ENCODE peak calls at places on chromosomes 3 and 15, in five cellular contexts. T is choroid plexus epithelial cell, R is Caco-2, Z is Panc1, S is WTC11. C is an unnamed sample.

GRCh38 chr3:21506061-21506460 is 244.9 kb downstream of the ZNF385D start:
- DNase-seq in T (no peak), R (no peak), Z (no peak), S (no peak), C (peak; percentile 45)

GRCh38 chr15:41984622-41985021 is 12.3 kb upstream of the EHD4 start:
- DNase-seq in T (no peak), R (no peak), Z (no peak), S (no peak), C (no peak)

GRCh38 chr15:74723754-74724334 is 1.5 kb downstream of the CYP1A1 start:
- DNase-seq in T (peak; percentile 73), R (no peak), Z (peak; percentile 32), S (no peak), C (peak; percentile 71)

GRCh38 chr3:123884258-123884831 is at the start of gene MYLK:
- DNase-seq in T (peak; percentile 91), R (peak; percentile 93), Z (no peak), S (peak; percentile 95), C (peak; percentile 82)

GRCh38 chr3:65596511-65597224 is 442.1 kb downstream of the MAGI1 start:
- DNase-seq in T (no peak), R (no peak), Z (no peak), S (no peak), C (no peak)

GRCh38 chr3:101963902-101964362 is 114.6 kb downstream of the NFKBIZ start:
- DNase-seq in T (peak; percentile 74), R (no peak), Z (no peak), S (no peak), C (peak; percentile 81)

GRCh38 chr15:79370716-79371115 is 59.8 kb downstream of the TMED3 start:
- DNase-seq in T (peak; percentile 86), R (no peak), Z (no peak), S (no peak), C (peak; percentile 73)

GRCh38 chr3:138062626-138063025 is 52.7 kb downstream of the CLDN18 start:
- DNase-seq in T (peak; percentile 75), R (no peak), Z (no peak), S (no peak), C (peak; percentile 75)

GRCh38 chr3:9862391-9863235 is 17.4 kb downstream of the CIDEC start:
- DNase-seq in T (peak; percentile 65), R (no peak), Z (no peak), S (peak; percentile 74), C (no peak)

GRCh38 chr3:188279696-188280398 is 125.9 kb downstream of the LPP start:
- DNase-seq in T (no peak), R (no peak), Z (no peak), S (no peak), C (no peak)

GRCh38 chr15:85977586-85977985 is 102.1 kb upstream of the AGBL1 start:
- DNase-seq in T (no peak), R (no peak), Z (no peak), S (no peak), C (no peak)

GRCh38 chr3:190424478-190425439 is 24.9 kb downstream of the TMEM207 start:
- DNase-seq in T (peak; percentile 87), R (peak; percentile 76), Z (peak; percentile 93), S (peak; percentile 78), C (peak; percentile 85)

GRCh38 chr3:142645236-142645793 is 49.1 kb downstream of the PLS1 start:
- DNase-seq in T (peak; percentile 68), R (no peak), Z (peak; percentile 77), S (no peak), C (peak; percentile 22)

GRCh38 chr15:52217186-52217585 is 26.0 kb upstream of the GNB5 start:
- DNase-seq in T (no peak), R (no peak), Z (no peak), S (peak; percentile 68), C (no peak)

GRCh38 chr3:192875971-192876565 is 41.6 kb downstream of the MB21D2 start:
- DNase-seq in T (no peak), R (no peak), Z (no peak), S (no peak), C (peak; percentile 34)

GRCh38 chr3:42663581-42664442 is 10.3 kb downstream of the ZBTB47 start:
- DNase-seq in T (no peak), R (no peak), Z (no peak), S (no peak), C (no peak)

GRCh38 chr3:110711851-110712396 is 359.7 kb upstream of the NECTIN3 start:
- DNase-seq in T (peak; percentile 10), R (no peak), Z (no peak), S (peak; percentile 32), C (no peak)

GRCh38 chr3:149706905-149707304 is 45.4 kb downstream of the COMMD2 start:
- DNase-seq in T (no peak), R (no peak), Z (no peak), S (no peak), C (peak; percentile 44)

GRCh38 chr3:156601497-156601896 is 46.6 kb upstream of the SSR3 start:
- DNase-seq in T (no peak), R (no peak), Z (no peak), S (no peak), C (no peak)

GRCh38 chr3:128804017-128804816 is 75.2 kb upstream of the ACAD9 start:
- DNase-seq in T (peak; percentile 61), R (no peak), Z (no peak), S (no peak), C (peak; percentile 44)

GRCh38 chr15:58221591-58222241 is 83.5 kb downstream of the AQP9 start:
- DNase-seq in T (peak; percentile 48), R (peak; percentile 47), Z (no peak), S (peak; percentile 48), C (peak; percentile 54)

GRCh38 chr15:52652984-52653383 is 26.2 kb downstream of the ATOSA start:
- DNase-seq in T (peak; percentile 79), R (no peak), Z (no peak), S (no peak), C (peak; percentile 68)

GRCh38 chr15:36688310-36689102 is 109.1 kb downstream of the CDIN1 start:
- DNase-seq in T (peak; percentile 26), R (no peak), Z (no peak), S (no peak), C (peak; percentile 58)

GRCh38 chr3:52317178-52317577 is 1.1 kb downstream of the DNAH1 start:
- DNase-seq in T (no peak), R (no peak), Z (no peak), S (no peak), C (no peak)

GRCh38 chr15:70748281-70748747 is 15.0 kb downstream of the UACA start:
- DNase-seq in T (no peak), R (no peak), Z (no peak), S (no peak), C (peak; percentile 50)

GRCh38 chr3:12993623-12994356 is 79.4 kb downstream of the IQSEC1 start:
- DNase-seq in T (no peak), R (no peak), Z (no peak), S (peak; percentile 57), C (no peak)

GRCh38 chr3:151426337-151426648 is 34.6 kb downstream of the IGSF10 start:
- DNase-seq in T (no peak), R (no peak), Z (no peak), S (no peak), C (no peak)
- TF ChIP-seq CTCF in T (peak; percentile 41), R (no peak), Z (peak; percentile 43), S (no peak), C (no peak)

GRCh38 chr3:100957407-100958100 is 35.7 kb downstream of the ABI3BP start:
- DNase-seq in T (peak; percentile 39), R (no peak), Z (no peak), S (no peak), C (peak; percentile 92)

GRCh38 chr3:100956276-100956675 is 36.9 kb downstream of the ABI3BP start:
- DNase-seq in T (no peak), R (no peak), Z (no peak), S (no peak), C (no peak)

GRCh38 chr3:100954199-100954935 is 38.9 kb downstream of the ABI3BP start:
- DNase-seq in T (peak; percentile 35), R (no peak), Z (no peak), S (no peak), C (peak; percentile 74)

GRCh38 chr3:100953103-100953502 is 40.1 kb downstream of the ABI3BP start:
- DNase-seq in T (no peak), R (no peak), Z (no peak), S (no peak), C (no peak)

GRCh38 chr3:100954990-100955389 is 38.2 kb downstream of the ABI3BP start:
- DNase-seq in T (peak; percentile 94), R (no peak), Z (no peak), S (no peak), C (peak; percentile 96)
- TF ChIP-seq CTCF in T (no peak), R (no peak), Z (no peak), S (no peak), C (no peak)

GRCh38 chr15:44243829-44244228 is 44.7 kb upstream of the GOLM2 start:
- DNase-seq in T (no peak), R (no peak), Z (no peak), S (no peak), C (no peak)
- TF ChIP-seq CTCF in T (peak; percentile 37), R (no peak), Z (peak; percentile 77), S (no peak), C (peak; percentile 6)

GRCh38 chr3:195035345-195036202 is 235.4 kb downstream of the XXYLT1 start:
- DNase-seq in T (no peak), R (no peak), Z (no peak), S (peak; percentile 73), C (no peak)
- TF ChIP-seq CTCF in T (peak; percentile 40), R (no peak), Z (no peak), S (no peak), C (peak; percentile 15)

C was measured in fibroblast of the aortic adventitia.